ENCODE peak calls at places on chromosomes 4 and X, in six cellular contexts. J is foreskin melanocyte; G is CD8-positive, alpha-beta memory T cell; R is sciatic nerve; D is Panc1; I is HS-5. E is an unnamed sample.

GRCh38 chr4:123317211-123317610 is 79.4 kb upstream of the SPRY1 start:
- DNase-seq in J (no peak), G (no peak), R (no peak), D (no peak), I (no peak), E (no peak)

GRCh38 chr4:186137193-186137792 is 32.8 kb downstream of the FAM149A start:
- DNase-seq in J (peak; percentile 24), G (no peak), R (no peak), D (no peak), I (no peak), E (peak; percentile 27)

GRCh38 chr4:1466034-1466960 is 60.1 kb upstream of the NKX1-1 start:
- DNase-seq in J (no peak), G (no peak), R (peak; percentile 45), D (no peak), I (no peak), E (no peak)

GRCh38 chr4:15811703-15812325 is 33.7 kb downstream of the CD38 start:
- DNase-seq in J (no peak), G (no peak), R (no peak), D (no peak), I (no peak), E (no peak)

GRCh38 chr4:13654158-13654797 is 26.8 kb upstream of the BOD1L1 start:
- DNase-seq in J (peak; percentile 79), G (peak; percentile 64), R (peak; percentile 89), D (peak; percentile 41), I (no peak), E (peak; percentile 68)

GRCh38 chr4:25437951-25438350 is 60.9 kb downstream of the ANAPC4 start:
- DNase-seq in J (no peak), G (no peak), R (no peak), D (no peak), I (no peak), E (no peak)

GRCh38 chr4:110245567-110245966 is 47.2 kb upstream of the ELOVL6 start:
- DNase-seq in J (no peak), G (no peak), R (no peak), D (no peak), I (no peak), E (peak; percentile 49)

GRCh38 chr4:122588453-122589238 is 32.2 kb downstream of the IL21 start:
- DNase-seq in J (no peak), G (no peak), R (no peak), D (no peak), I (no peak), E (peak; percentile 91)

GRCh38 chrX:154540897-154541535 is 5.6 kb downstream of the G6PD start:
- DNase-seq in J (no peak), G (no peak), R (no peak), D (no peak), I (no peak), E (no peak)

GRCh38 chrX:43064096-43064495 is 286.1 kb upstream of the PPP1R2C start:
- DNase-seq in J (no peak), G (no peak), R (no peak), D (no peak), I (peak; percentile 39), E (no peak)

GRCh38 chrX:17882680-17883079 is 21.6 kb upstream of the RAI2 start:
- DNase-seq in J (no peak), G (no peak), R (no peak), D (no peak), I (no peak), E (no peak)

GRCh38 chr4:108443585-108443984 is 176.8 kb upstream of the RPL34 start:
- DNase-seq in J (no peak), G (no peak), R (no peak), D (no peak), I (no peak), E (no peak)

GRCh38 chrX:84219551-84219950 is 31.6 kb upstream of the RPS6KA6 start:
- DNase-seq in J (no peak), G (no peak), R (no peak), D (no peak), I (no peak), E (no peak)

GRCh38 chr4:10808591-10808990 is 124.0 kb upstream of the CLNK start:
- DNase-seq in J (no peak), G (no peak), R (no peak), D (no peak), I (no peak), E (peak; percentile 68)

GRCh38 chr4:71293705-71294104 is 45.1 kb upstream of the SLC4A4 start:
- DNase-seq in J (no peak), G (no peak), R (no peak), D (no peak), I (peak; percentile 52), E (peak; percentile 93)

GRCh38 chrX:149539283-149540132 is 1.3 kb upstream of the EOLA1 start:
- DNase-seq in J (peak; percentile 86), G (peak; percentile 83), R (peak; percentile 92), D (peak; percentile 30), I (peak; percentile 61), E (peak; percentile 90)

GRCh38 chrX:50680990-50681389 is 133.0 kb downstream of the SHROOM4 start:
- DNase-seq in J (no peak), G (no peak), R (no peak), D (no peak), I (no peak), E (no peak)

GRCh38 chr4:163107754-163108153 is 58.9 kb downstream of the NAF1 start:
- DNase-seq in J (peak; percentile 4), G (no peak), R (no peak), D (no peak), I (no peak), E (peak; percentile 46)

GRCh38 chr4:48949518-48950207 is 36.4 kb upstream of the CWH43 start:
- DNase-seq in J (no peak), G (no peak), R (no peak), D (no peak), I (peak; percentile 80), E (no peak)

GRCh38 chr4:20528508-20528907 is 171.8 kb upstream of the PACRGL start:
- DNase-seq in J (peak; percentile 8), G (no peak), R (no peak), D (no peak), I (no peak), E (peak; percentile 59)

GRCh38 chr4:15654556-15655222 is 468 bp downstream of the FBXL5 start:
- DNase-seq in J (peak; percentile 29), G (peak; percentile 17), R (peak; percentile 70), D (no peak), I (no peak), E (peak; percentile 24)

GRCh38 chrX:48474581-48474980 is 1.4 kb upstream of the FTSJ1 start:
- DNase-seq in J (no peak), G (no peak), R (no peak), D (no peak), I (no peak), E (no peak)

GRCh38 chr4:8893624-8894423 is 22.2 kb upstream of the HMX1 start:
- DNase-seq in J (no peak), G (no peak), R (no peak), D (no peak), I (no peak), E (no peak)

GRCh38 chr4:73309211-73309610 is 50.6 kb upstream of the ANKRD17 start:
- DNase-seq in J (no peak), G (no peak), R (no peak), D (no peak), I (peak; percentile 49), E (peak; percentile 77)

GRCh38 chr4:173420324-173420752 is 21.4 kb upstream of the SCRG1 start:
- DNase-seq in J (peak; percentile 50), G (no peak), R (no peak), D (peak; percentile 10), I (no peak), E (peak; percentile 28)